ENCODE peak calls at places on chromosomes 12 and 14, in ten cellular contexts. One of them, this sample, is unnamed.

GRCh38 chr12:7142057-7142644 is 12.0 kb downstream of the CLSTN3 start:
- DNase-seq in ovary: peak
- DNase-seq in heart left ventricle: no peak
- DNase-seq in lower leg skin: no peak
- DNase-seq in Peyer's patch: no peak
- DNase-seq in right lobe of liver: peak
- DNase-seq in IMR-90: peak
- DNase-seq in transverse colon: peak
- DNase-seq in breast epithelium: no peak
- DNase-seq in A549: peak
- DNase-seq in this sample: no peak

GRCh38 chr12:101828463-101829196 is 2.1 kb downstream of the GNPTAB start:
- DNase-seq in ovary: no peak
- DNase-seq in heart left ventricle: no peak
- DNase-seq in lower leg skin: no peak
- DNase-seq in Peyer's patch: no peak
- DNase-seq in right lobe of liver: peak
- DNase-seq in IMR-90: no peak
- DNase-seq in transverse colon: no peak
- DNase-seq in breast epithelium: no peak
- DNase-seq in A549: no peak
- DNase-seq in this sample: no peak

GRCh38 chr12:124160102-124160501 is 134.8 kb upstream of the RFLNA start:
- DNase-seq in ovary: no peak
- DNase-seq in heart left ventricle: no peak
- DNase-seq in lower leg skin: no peak
- DNase-seq in Peyer's patch: no peak
- DNase-seq in right lobe of liver: no peak
- DNase-seq in IMR-90: no peak
- DNase-seq in transverse colon: no peak
- DNase-seq in breast epithelium: no peak
- DNase-seq in A549: no peak
- DNase-seq in this sample: no peak

GRCh38 chr14:87888136-87888999 is 104.6 kb downstream of the GALC start:
- DNase-seq in ovary: no peak
- DNase-seq in heart left ventricle: no peak
- DNase-seq in lower leg skin: no peak
- DNase-seq in Peyer's patch: no peak
- DNase-seq in right lobe of liver: no peak
- DNase-seq in IMR-90: no peak
- DNase-seq in transverse colon: peak
- DNase-seq in breast epithelium: no peak
- DNase-seq in A549: peak
- DNase-seq in this sample: no peak

GRCh38 chr14:75059642-75060041 is 4.2 kb downstream of the ACYP1 start:
- DNase-seq in ovary: no peak
- DNase-seq in heart left ventricle: no peak
- DNase-seq in lower leg skin: no peak
- DNase-seq in Peyer's patch: no peak
- DNase-seq in right lobe of liver: no peak
- DNase-seq in IMR-90: peak
- DNase-seq in transverse colon: no peak
- DNase-seq in breast epithelium: no peak
- DNase-seq in A549: no peak
- DNase-seq in this sample: no peak

GRCh38 chr12:109196332-109196731 is 79.9 kb downstream of the ACACB start:
- DNase-seq in ovary: no peak
- DNase-seq in heart left ventricle: no peak
- DNase-seq in lower leg skin: no peak
- DNase-seq in Peyer's patch: no peak
- DNase-seq in right lobe of liver: no peak
- DNase-seq in IMR-90: no peak
- DNase-seq in transverse colon: no peak
- DNase-seq in breast epithelium: no peak
- DNase-seq in A549: no peak
- DNase-seq in this sample: no peak

GRCh38 chr12:41992029-41992428 is 152.6 kb downstream of the GXYLT1 start:
- DNase-seq in ovary: no peak
- DNase-seq in heart left ventricle: no peak
- DNase-seq in lower leg skin: no peak
- DNase-seq in Peyer's patch: no peak
- DNase-seq in right lobe of liver: no peak
- DNase-seq in IMR-90: no peak
- DNase-seq in transverse colon: no peak
- DNase-seq in breast epithelium: no peak
- DNase-seq in A549: peak
- DNase-seq in this sample: no peak

GRCh38 chr12:57147641-57147944 is 174 bp upstream of the LRP1-AS start:
- DNase-seq in ovary: peak
- DNase-seq in heart left ventricle: no peak
- DNase-seq in lower leg skin: no peak
- DNase-seq in Peyer's patch: no peak
- DNase-seq in right lobe of liver: no peak
- DNase-seq in IMR-90: peak
- DNase-seq in transverse colon: no peak
- DNase-seq in breast epithelium: no peak
- DNase-seq in A549: no peak
- DNase-seq in this sample: no peak

GRCh38 chr12:124849382-124849781 is 14.3 kb downstream of the SCARB1 start:
- DNase-seq in ovary: peak
- DNase-seq in heart left ventricle: no peak
- DNase-seq in lower leg skin: no peak
- DNase-seq in Peyer's patch: no peak
- DNase-seq in right lobe of liver: no peak
- DNase-seq in IMR-90: no peak
- DNase-seq in transverse colon: peak
- DNase-seq in breast epithelium: no peak
- DNase-seq in A549: no peak
- DNase-seq in this sample: no peak

GRCh38 chr14:77761205-77761931 is 412 bp upstream of the SNW1 start:
- DNase-seq in ovary: peak
- DNase-seq in heart left ventricle: peak
- DNase-seq in lower leg skin: peak
- DNase-seq in Peyer's patch: no peak
- DNase-seq in right lobe of liver: peak
- DNase-seq in IMR-90: peak
- DNase-seq in transverse colon: peak
- DNase-seq in breast epithelium: no peak
- DNase-seq in A549: peak
- DNase-seq in this sample: peak

GRCh38 chr12:114508529-114509129 is 102.7 kb upstream of the TBX5 start:
- DNase-seq in ovary: peak
- DNase-seq in heart left ventricle: peak
- DNase-seq in lower leg skin: peak
- DNase-seq in Peyer's patch: peak
- DNase-seq in right lobe of liver: peak
- DNase-seq in IMR-90: peak
- DNase-seq in transverse colon: peak
- DNase-seq in breast epithelium: peak
- DNase-seq in A549: peak
- DNase-seq in this sample: peak

GRCh38 chr12:82698959-82699358 is 12.3 kb downstream of the TMTC2 start:
- DNase-seq in ovary: no peak
- DNase-seq in heart left ventricle: no peak
- DNase-seq in lower leg skin: no peak
- DNase-seq in Peyer's patch: no peak
- DNase-seq in right lobe of liver: no peak
- DNase-seq in IMR-90: no peak
- DNase-seq in transverse colon: no peak
- DNase-seq in breast epithelium: no peak
- DNase-seq in A549: no peak
- DNase-seq in this sample: no peak

GRCh38 chr12:54363610-54364009 is 676 bp downstream of the GPR84 start:
- DNase-seq in ovary: no peak
- DNase-seq in heart left ventricle: no peak
- DNase-seq in lower leg skin: no peak
- DNase-seq in Peyer's patch: no peak
- DNase-seq in right lobe of liver: no peak
- DNase-seq in IMR-90: no peak
- DNase-seq in transverse colon: no peak
- DNase-seq in breast epithelium: no peak
- DNase-seq in A549: no peak
- DNase-seq in this sample: no peak

GRCh38 chr12:54360717-54361456 is 3.4 kb downstream of the GPR84 start:
- DNase-seq in ovary: peak
- DNase-seq in heart left ventricle: peak
- DNase-seq in lower leg skin: no peak
- DNase-seq in Peyer's patch: peak
- DNase-seq in right lobe of liver: peak
- DNase-seq in IMR-90: peak
- DNase-seq in transverse colon: peak
- DNase-seq in breast epithelium: peak
- DNase-seq in A549: peak
- DNase-seq in this sample: peak

GRCh38 chr12:54368016-54368708 is 3.9 kb upstream of the GPR84 start:
- DNase-seq in ovary: no peak
- DNase-seq in heart left ventricle: no peak
- DNase-seq in lower leg skin: no peak
- DNase-seq in Peyer's patch: no peak
- DNase-seq in right lobe of liver: no peak
- DNase-seq in IMR-90: no peak
- DNase-seq in transverse colon: no peak
- DNase-seq in breast epithelium: no peak
- DNase-seq in A549: no peak
- DNase-seq in this sample: no peak

GRCh38 chr12:54363047-54363446 is 1.2 kb downstream of the GPR84 start:
- DNase-seq in ovary: no peak
- DNase-seq in heart left ventricle: no peak
- DNase-seq in lower leg skin: no peak
- DNase-seq in Peyer's patch: no peak
- DNase-seq in right lobe of liver: peak
- DNase-seq in IMR-90: no peak
- DNase-seq in transverse colon: no peak
- DNase-seq in breast epithelium: no peak
- DNase-seq in A549: no peak
- DNase-seq in this sample: no peak

DNA sequence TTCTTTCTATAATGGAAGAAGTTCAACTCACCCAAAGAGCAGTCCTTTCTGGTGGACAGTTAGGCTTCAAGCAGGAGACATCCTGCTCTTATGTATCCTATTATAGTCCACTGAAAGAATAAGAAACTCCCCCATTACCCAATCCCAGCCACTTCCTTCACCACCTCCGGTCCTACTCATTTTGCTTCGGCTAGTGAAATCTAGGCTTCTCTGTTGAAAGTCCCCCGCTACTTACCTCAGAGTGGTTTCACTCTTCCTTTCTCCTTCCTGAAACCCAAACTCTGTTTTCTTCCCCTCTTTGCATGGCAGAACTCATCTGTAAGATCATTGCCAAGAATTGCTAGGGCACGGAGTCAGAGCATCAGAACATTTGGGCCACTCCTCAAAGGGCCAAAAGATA is at the start of gene GPR84:
- DNase-seq in ovary: no peak
- DNase-seq in heart left ventricle: no peak
- DNase-seq in lower leg skin: no peak
- DNase-seq in Peyer's patch: no peak
- DNase-seq in right lobe of liver: no peak
- DNase-seq in IMR-90: no peak
- DNase-seq in transverse colon: no peak
- DNase-seq in breast epithelium: no peak
- DNase-seq in A549: no peak
- DNase-seq in this sample: no peak
- TF ChIP-seq POLR2A in ovary: no peak
- TF ChIP-seq POLR2A in heart left ventricle: no peak
- TF ChIP-seq POLR2A in lower leg skin: no peak
- TF ChIP-seq POLR2A in Peyer's patch: no peak
- TF ChIP-seq POLR2A in right lobe of liver: no peak
- TF ChIP-seq POLR2A in IMR-90: no peak
- TF ChIP-seq POLR2A in transverse colon: no peak
- TF ChIP-seq POLR2A in breast epithelium: no peak
- TF ChIP-seq POLR2A in A549: no peak
- TF ChIP-seq POLR2A in this sample: no peak

DNA sequence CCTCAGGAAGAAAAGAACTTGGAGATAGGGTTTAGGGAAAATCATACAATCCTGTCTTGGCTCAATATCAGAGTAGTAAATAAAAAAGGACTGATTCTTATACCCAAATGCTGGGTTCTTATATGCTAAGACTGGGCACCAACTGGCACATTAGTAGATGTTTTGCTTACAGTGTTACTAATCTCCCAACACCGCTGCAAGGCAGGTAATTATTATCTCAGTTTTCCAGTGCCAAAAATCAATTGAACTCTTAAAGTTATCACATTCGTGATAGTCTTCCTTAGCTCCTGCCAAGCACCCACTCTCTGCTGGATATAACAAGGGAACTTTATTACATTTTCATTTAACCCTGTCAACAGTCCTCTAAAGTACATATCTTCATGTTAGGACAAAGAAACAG is 25.0 kb upstream of the HIGD1C start:
- DNase-seq in ovary: no peak
- DNase-seq in heart left ventricle: no peak
- DNase-seq in lower leg skin: no peak
- DNase-seq in Peyer's patch: no peak
- DNase-seq in right lobe of liver: no peak
- DNase-seq in IMR-90: no peak
- DNase-seq in transverse colon: no peak
- DNase-seq in breast epithelium: no peak
- DNase-seq in A549: no peak
- DNase-seq in this sample: no peak
- H3K4me3 ChIP-seq in ovary: peak
- H3K4me3 ChIP-seq in heart left ventricle: peak
- H3K4me3 ChIP-seq in lower leg skin: peak
- H3K4me3 ChIP-seq in Peyer's patch: peak
- H3K4me3 ChIP-seq in right lobe of liver: peak
- H3K4me3 ChIP-seq in IMR-90: no peak
- H3K4me3 ChIP-seq in transverse colon: peak
- H3K4me3 ChIP-seq in breast epithelium: peak
- H3K4me3 ChIP-seq in A549: no peak
- H3K4me3 ChIP-seq in this sample: peak

DNA sequence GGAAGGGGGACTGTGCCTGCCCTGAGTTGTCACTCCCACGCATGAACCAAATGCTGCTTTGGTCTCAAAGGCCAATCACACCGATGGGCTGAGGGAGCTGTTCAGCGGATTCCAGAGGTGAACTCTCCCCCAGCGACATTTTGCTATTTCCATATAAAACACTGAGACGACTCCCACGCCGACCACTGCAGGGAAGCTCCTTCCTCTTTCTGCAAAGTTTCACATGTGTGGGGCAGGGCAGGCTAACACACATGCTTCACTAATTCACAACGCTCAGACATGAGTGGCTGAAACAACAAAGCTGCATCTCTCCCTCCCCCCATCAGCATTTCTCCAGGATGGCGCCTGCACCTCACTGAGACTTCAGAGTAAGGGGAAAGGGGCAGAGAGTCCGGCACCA is 37.8 kb upstream of the TMEM132D start:
- DNase-seq in ovary: no peak
- DNase-seq in heart left ventricle: no peak
- DNase-seq in lower leg skin: no peak
- DNase-seq in Peyer's patch: no peak
- DNase-seq in right lobe of liver: no peak
- DNase-seq in IMR-90: no peak
- DNase-seq in transverse colon: no peak
- DNase-seq in breast epithelium: no peak
- DNase-seq in A549: no peak
- DNase-seq in this sample: no peak
- TF ChIP-seq CTCF in ovary: no peak
- TF ChIP-seq CTCF in heart left ventricle: no peak
- TF ChIP-seq CTCF in lower leg skin: no peak
- TF ChIP-seq CTCF in Peyer's patch: no peak
- TF ChIP-seq CTCF in right lobe of liver: no peak
- TF ChIP-seq CTCF in IMR-90: no peak
- TF ChIP-seq CTCF in transverse colon: no peak
- TF ChIP-seq CTCF in breast epithelium: no peak
- TF ChIP-seq CTCF in A549: no peak
- TF ChIP-seq CTCF in this sample: no peak

GRCh38 chr14:73785834-73786631 is 65.6 kb upstream of the PTGR2 start:
- DNase-seq in ovary: peak
- DNase-seq in heart left ventricle: peak
- DNase-seq in lower leg skin: peak
- DNase-seq in Peyer's patch: peak
- DNase-seq in right lobe of liver: peak
- DNase-seq in IMR-90: peak
- DNase-seq in transverse colon: peak
- DNase-seq in breast epithelium: peak
- DNase-seq in A549: peak
- DNase-seq in this sample: peak
- TF ChIP-seq POLR2A in ovary: peak
- TF ChIP-seq POLR2A in heart left ventricle: no peak
- TF ChIP-seq POLR2A in lower leg skin: no peak
- TF ChIP-seq POLR2A in Peyer's patch: peak
- TF ChIP-seq POLR2A in right lobe of liver: peak
- TF ChIP-seq POLR2A in IMR-90: peak
- TF ChIP-seq POLR2A in transverse colon: peak
- TF ChIP-seq POLR2A in breast epithelium: peak
- TF ChIP-seq POLR2A in A549: peak
- TF ChIP-seq POLR2A in this sample: peak

This sample was measured in gastrocnemius medialis.